ENCODE peak calls at places on chromosome 21, in seven cellular contexts. One of them, this sample, is unnamed.

GRCh38 chr21:19541612-19542011 is 1138.0 kb upstream of the TMPRSS15 start:
- DNase-seq in kidney epithelial cell: no peak
- DNase-seq in Right ventricle myocardium superior: no peak
- DNase-seq in activated CD4-positive, CD25-positive, alpha-beta regulatory T cell treated with anti-CD3 and anti-CD28 coated beads, Interleukin-2, amount 50 U/mL, for 16 hours: no peak
- DNase-seq in HTR-8/SVneo: peak
- DNase-seq in AG08396: no peak
- DNase-seq in pons: no peak
- DNase-seq in this sample: peak

GRCh38 chr21:45363921-45364463 is 41.0 kb upstream of the COL18A1 start:
- DNase-seq in kidney epithelial cell: peak
- DNase-seq in pons: peak
- DNase-seq in HTR-8/SVneo: peak
- DNase-seq in AG08396: peak
- DNase-seq in activated CD4-positive, CD25-positive, alpha-beta regulatory T cell treated with anti-CD3 and anti-CD28 coated beads, Interleukin-2, amount 50 U/mL, for 16 hours: no peak
- DNase-seq in Right ventricle myocardium superior: peak
- DNase-seq in this sample: peak

GRCh38 chr21:25402134-25402957 is 204.9 kb downstream of the MRPL39 start:
- DNase-seq in HTR-8/SVneo: no peak
- DNase-seq in AG08396: no peak
- DNase-seq in pons: no peak
- DNase-seq in Right ventricle myocardium superior: no peak
- DNase-seq in activated CD4-positive, CD25-positive, alpha-beta regulatory T cell treated with anti-CD3 and anti-CD28 coated beads, Interleukin-2, amount 50 U/mL, for 16 hours: no peak
- DNase-seq in kidney epithelial cell: no peak
- DNase-seq in this sample: no peak

GRCh38 chr21:34649400-34649799 is 19.4 kb upstream of the CLIC6 start:
- DNase-seq in AG08396: no peak
- DNase-seq in pons: no peak
- DNase-seq in activated CD4-positive, CD25-positive, alpha-beta regulatory T cell treated with anti-CD3 and anti-CD28 coated beads, Interleukin-2, amount 50 U/mL, for 16 hours: no peak
- DNase-seq in HTR-8/SVneo: no peak
- DNase-seq in kidney epithelial cell: no peak
- DNase-seq in Right ventricle myocardium superior: no peak
- DNase-seq in this sample: no peak

GRCh38 chr21:15199940-15200339 is 135.1 kb upstream of the NRIP1 start:
- DNase-seq in activated CD4-positive, CD25-positive, alpha-beta regulatory T cell treated with anti-CD3 and anti-CD28 coated beads, Interleukin-2, amount 50 U/mL, for 16 hours: no peak
- DNase-seq in HTR-8/SVneo: no peak
- DNase-seq in kidney epithelial cell: no peak
- DNase-seq in AG08396: no peak
- DNase-seq in pons: no peak
- DNase-seq in Right ventricle myocardium superior: no peak
- DNase-seq in this sample: no peak

GRCh38 chr21:45818904-45819285 is 162.7 kb upstream of the COL6A1 start:
- DNase-seq in Right ventricle myocardium superior: no peak
- DNase-seq in AG08396: peak
- DNase-seq in pons: no peak
- DNase-seq in activated CD4-positive, CD25-positive, alpha-beta regulatory T cell treated with anti-CD3 and anti-CD28 coated beads, Interleukin-2, amount 50 U/mL, for 16 hours: peak
- DNase-seq in HTR-8/SVneo: peak
- DNase-seq in kidney epithelial cell: peak
- DNase-seq in this sample: peak

GRCh38 chr21:31398574-31398973 is 54.5 kb upstream of the TIAM1 start:
- DNase-seq in pons: no peak
- DNase-seq in kidney epithelial cell: no peak
- DNase-seq in Right ventricle myocardium superior: no peak
- DNase-seq in AG08396: no peak
- DNase-seq in activated CD4-positive, CD25-positive, alpha-beta regulatory T cell treated with anti-CD3 and anti-CD28 coated beads, Interleukin-2, amount 50 U/mL, for 16 hours: no peak
- DNase-seq in HTR-8/SVneo: no peak
- DNase-seq in this sample: no peak

GRCh38 chr21:37642493-37642892 is 273.8 kb downstream of the KCNJ6 start:
- DNase-seq in Right ventricle myocardium superior: no peak
- DNase-seq in activated CD4-positive, CD25-positive, alpha-beta regulatory T cell treated with anti-CD3 and anti-CD28 coated beads, Interleukin-2, amount 50 U/mL, for 16 hours: no peak
- DNase-seq in HTR-8/SVneo: no peak
- DNase-seq in kidney epithelial cell: no peak
- DNase-seq in pons: no peak
- DNase-seq in AG08396: no peak
- DNase-seq in this sample: peak

GRCh38 chr21:45529785-45530422 is 12.3 kb downstream of the SLC19A1 start:
- DNase-seq in HTR-8/SVneo: no peak
- DNase-seq in kidney epithelial cell: no peak
- DNase-seq in activated CD4-positive, CD25-positive, alpha-beta regulatory T cell treated with anti-CD3 and anti-CD28 coated beads, Interleukin-2, amount 50 U/mL, for 16 hours: no peak
- DNase-seq in AG08396: no peak
- DNase-seq in pons: no peak
- DNase-seq in Right ventricle myocardium superior: peak
- DNase-seq in this sample: no peak